ENCODE peak calls at places on chromosomes 3 and 15, in seven cellular contexts. E is cardiac fibroblast; C is lower leg skin; A is mesothelial cell of epicardium; R is testis; J is effector CD8-positive, alpha-beta T cell; Q is heart right ventricle. H is an unnamed sample.

GRCh38 chr3:49867400-49867799 is 2.3 kb downstream of the CAMKV start:
- DNase-seq in E (no peak), A (no peak), Q (no peak), C (no peak), J (no peak), R (no peak), H (no peak)

GRCh38 chr15:51366911-51367310 is 25.5 kb downstream of the GLDN start:
- DNase-seq in J (no peak), E (peak), C (peak), R (peak), A (no peak), Q (peak), H (no peak)

GRCh38 chr15:90839187-90840071 is 29.0 kb upstream of the FURIN start:
- DNase-seq in A (no peak), R (no peak), Q (no peak), E (no peak), C (no peak), J (no peak), H (no peak)

GRCh38 chr3:170089862-170090600 is 52.2 kb downstream of the GPR160 start:
- DNase-seq in A (no peak), C (no peak), R (no peak), Q (no peak), J (no peak), E (no peak), H (no peak)

GRCh38 chr3:31918179-31919165 is 62.6 kb downstream of the OSBPL10 start:
- DNase-seq in E (peak), Q (no peak), J (no peak), R (no peak), A (no peak), C (no peak), H (no peak)

GRCh38 chr3:123642182-123642956 is 57.5 kb upstream of the HACD2 start:
- DNase-seq in R (peak), Q (peak), C (peak), A (peak), J (no peak), E (peak), H (peak)

GRCh38 chr3:139509631-139510030 is 29.9 kb downstream of the RBP1 start:
- DNase-seq in J (no peak), R (no peak), C (no peak), Q (no peak), E (no peak), A (no peak), H (no peak)

GRCh38 chr3:23992051-23992628 is 47.1 kb downstream of the NR1D2 start:
- DNase-seq in Q (no peak), A (no peak), J (no peak), E (peak), R (no peak), C (no peak), H (no peak)

GRCh38 chr3:176740891-176741290 is 456.4 kb downstream of the TBL1XR1 start:
- DNase-seq in R (no peak), C (no peak), A (no peak), Q (no peak), J (no peak), E (no peak), H (no peak)

GRCh38 chr15:85494035-85494793 is 113.8 kb downstream of the AKAP13 start:
- DNase-seq in E (peak), C (no peak), Q (no peak), A (no peak), R (no peak), J (no peak), H (no peak)

GRCh38 chr15:45910671-45911070 is 275.8 kb downstream of the SQOR start:
- DNase-seq in R (no peak), C (no peak), A (no peak), Q (no peak), J (no peak), E (no peak), H (no peak)

GRCh38 chr3:187209501-187209900 is 12.2 kb downstream of the RTP1 start:
- DNase-seq in Q (no peak), E (no peak), R (no peak), A (no peak), C (no peak), J (no peak), H (no peak)

GRCh38 chr15:25775317-25775912 is 87.7 kb downstream of the ATP10A start:
- DNase-seq in E (peak), R (peak), J (no peak), A (peak), C (peak), Q (peak), H (peak)

GRCh38 chr15:80752204-80752603 is 27.0 kb upstream of the CEMIP start:
- DNase-seq in A (no peak), C (no peak), R (no peak), Q (no peak), E (no peak), J (no peak), H (no peak)

GRCh38 chr3:14451844-14452533 is 49.6 kb downstream of the SLC6A6 start:
- DNase-seq in R (peak), A (no peak), J (no peak), E (peak), C (peak), Q (peak), H (peak)

GRCh38 chr15:75640483-75641175 is 605 bp upstream of the IMP3 start:
- DNase-seq in C (no peak), E (peak), J (peak), A (no peak), Q (no peak), R (peak), H (no peak)

GRCh38 chr15:48559270-48559669 is 86.2 kb downstream of the FBN1 start:
- DNase-seq in R (peak), C (no peak), A (peak), Q (no peak), J (no peak), E (peak), H (peak)

GRCh38 chr3:104273046-104273649 is 1093.6 kb upstream of the ALCAM start:
- DNase-seq in C (no peak), J (no peak), Q (no peak), A (no peak), R (no peak), E (peak), H (no peak)

GRCh38 chr15:22918056-22918455 is 62.1 kb downstream of the CYFIP1 start:
- DNase-seq in E (peak), Q (no peak), J (no peak), C (no peak), A (no peak), R (no peak), H (no peak)

GRCh38 chr3:29605845-29606244 is 325.0 kb downstream of the RBMS3 start:
- DNase-seq in R (no peak), J (no peak), Q (no peak), C (no peak), A (no peak), E (peak), H (no peak)

GRCh38 chr3:143643905-143644304 is 204.4 kb downstream of the SLC9A9 start:
- DNase-seq in A (no peak), E (peak), Q (no peak), J (no peak), C (no peak), R (no peak), H (no peak)

GRCh38 chr3:139909836-139910235 is 25.1 kb upstream of the CLSTN2 start:
- DNase-seq in A (no peak), E (no peak), C (no peak), J (no peak), R (no peak), Q (no peak), H (no peak)

GRCh38 chr3:186406669-186407635 is 44.9 kb upstream of the DGKG start:
- DNase-seq in C (no peak), E (no peak), J (no peak), Q (peak), A (no peak), R (peak), H (peak)